ENCODE peak calls at places on chromosome 11, in eight cellular contexts. E is AG09319, R is MM.1S, J is neural progenitor cell, B is fibroblast of mammary gland, H is psoas muscle, V is A549, X is right lobe of liver. M is an unnamed sample.

GRCh38 chr11:82557274-82557673 is 176.4 kb downstream of the FAM181B start:
- DNase-seq in E (no peak), R (peak), J (no peak), B (no peak), H (no peak), V (no peak), X (peak), M (peak)

GRCh38 chr11:13238879-13239514 is 38.6 kb upstream of the BMAL1 start:
- DNase-seq in E (no peak), R (peak), J (peak), B (peak), H (no peak), V (peak), X (peak), M (peak)

GRCh38 chr11:69922015-69922595 is 102.9 kb upstream of the FGF3 start:
- DNase-seq in E (no peak), R (no peak), J (no peak), B (no peak), H (no peak), V (no peak), X (no peak), M (no peak)

GRCh38 chr11:8289426-8290047 is 25.9 kb upstream of the LMO1 start:
- DNase-seq in E (no peak), R (no peak), J (peak), B (peak), H (no peak), V (no peak), X (no peak), M (no peak)

GRCh38 chr11:45400594-45400993 is 114.5 kb upstream of the SYT13 start:
- DNase-seq in E (peak), R (no peak), J (no peak), B (peak), H (no peak), V (no peak), X (no peak), M (no peak)

GRCh38 chr11:61948505-61948904 is 1.6 kb upstream of the BEST1 start:
- DNase-seq in E (no peak), R (no peak), J (no peak), B (no peak), H (no peak), V (no peak), X (no peak), M (no peak)

GRCh38 chr11:122491486-122491885 is 164.0 kb upstream of the UBASH3B start:
- DNase-seq in E (peak), R (no peak), J (no peak), B (peak), H (no peak), V (no peak), X (no peak), M (no peak)

GRCh38 chr11:60170566-60170965 is 12.3 kb downstream of the MS4A6A start:
- DNase-seq in E (no peak), R (no peak), J (no peak), B (no peak), H (no peak), V (no peak), X (no peak), M (no peak)

GRCh38 chr11:7544021-7544420 is 30.2 kb downstream of the PPFIBP2 start:
- DNase-seq in E (no peak), R (no peak), J (no peak), B (no peak), H (no peak), V (no peak), X (no peak), M (no peak)

GRCh38 chr11:34790620-34791019 is 125.6 kb downstream of the APIP start:
- DNase-seq in E (no peak), R (no peak), J (no peak), B (no peak), H (no peak), V (no peak), X (no peak), M (no peak)

GRCh38 chr11:122668562-122669090 is 13.1 kb downstream of the UBASH3B start:
- DNase-seq in E (no peak), R (no peak), J (no peak), B (peak), H (no peak), V (peak), X (no peak), M (no peak)

GRCh38 chr11:20008870-20009644 is 151.2 kb downstream of the DBX1 start:
- DNase-seq in E (no peak), R (no peak), J (no peak), B (no peak), H (no peak), V (no peak), X (no peak), M (no peak)

GRCh38 chr11:66314561-66315497 is 2.0 kb downstream of the CD248 start:
- DNase-seq in E (no peak), R (no peak), J (no peak), B (no peak), H (no peak), V (no peak), X (no peak), M (no peak)

GRCh38 chr11:87315229-87315628 is 277.5 kb downstream of the TMEM135 start:
- DNase-seq in E (no peak), R (no peak), J (no peak), B (no peak), H (no peak), V (no peak), X (no peak), M (no peak)

GRCh38 chr11:46120711-46121327 is 435 bp downstream of the PHF21A start:
- DNase-seq in E (no peak), R (peak), J (peak), B (peak), H (peak), V (peak), X (peak), M (no peak)

GRCh38 chr11:43278302-43278956 is 33.4 kb upstream of the API5 start:
- DNase-seq in E (no peak), R (peak), J (peak), B (peak), H (no peak), V (peak), X (no peak), M (no peak)

GRCh38 chr11:88552377-88553029 is 215.0 kb upstream of the CTSC start:
- DNase-seq in E (no peak), R (peak), J (peak), B (peak), H (peak), V (peak), X (peak), M (peak)

GRCh38 chr11:65113361-65113756 is 1.7 kb downstream of the TM7SF2 start:
- DNase-seq in E (no peak), R (no peak), J (no peak), B (no peak), H (no peak), V (no peak), X (no peak), M (no peak)

GRCh38 chr11:45560153-45560934 is 105.1 kb downstream of the CHST1 start:
- DNase-seq in E (no peak), R (no peak), J (no peak), B (peak), H (peak), V (no peak), X (no peak), M (no peak)

GRCh38 chr11:65589444-65590239 is 6.0 kb downstream of the KCNK7 start:
- DNase-seq in E (no peak), R (no peak), J (no peak), B (no peak), H (no peak), V (no peak), X (no peak), M (peak)

GRCh38 chr11:109071712-109072524 is 350.1 kb upstream of the C11orf87 start:
- DNase-seq in E (no peak), R (peak), J (no peak), B (peak), H (peak), V (no peak), X (no peak), M (no peak)

GRCh38 chr11:127225619-127226018 is 225.0 kb upstream of the KIRREL3 start:
- DNase-seq in E (no peak), R (no peak), J (no peak), B (no peak), H (no peak), V (no peak), X (no peak), M (no peak)

GRCh38 chr11:133928628-133929059 is 28.1 kb downstream of the IGSF9B start:
- DNase-seq in E (no peak), R (no peak), J (no peak), B (no peak), H (no peak), V (no peak), X (no peak), M (no peak)

DNA sequence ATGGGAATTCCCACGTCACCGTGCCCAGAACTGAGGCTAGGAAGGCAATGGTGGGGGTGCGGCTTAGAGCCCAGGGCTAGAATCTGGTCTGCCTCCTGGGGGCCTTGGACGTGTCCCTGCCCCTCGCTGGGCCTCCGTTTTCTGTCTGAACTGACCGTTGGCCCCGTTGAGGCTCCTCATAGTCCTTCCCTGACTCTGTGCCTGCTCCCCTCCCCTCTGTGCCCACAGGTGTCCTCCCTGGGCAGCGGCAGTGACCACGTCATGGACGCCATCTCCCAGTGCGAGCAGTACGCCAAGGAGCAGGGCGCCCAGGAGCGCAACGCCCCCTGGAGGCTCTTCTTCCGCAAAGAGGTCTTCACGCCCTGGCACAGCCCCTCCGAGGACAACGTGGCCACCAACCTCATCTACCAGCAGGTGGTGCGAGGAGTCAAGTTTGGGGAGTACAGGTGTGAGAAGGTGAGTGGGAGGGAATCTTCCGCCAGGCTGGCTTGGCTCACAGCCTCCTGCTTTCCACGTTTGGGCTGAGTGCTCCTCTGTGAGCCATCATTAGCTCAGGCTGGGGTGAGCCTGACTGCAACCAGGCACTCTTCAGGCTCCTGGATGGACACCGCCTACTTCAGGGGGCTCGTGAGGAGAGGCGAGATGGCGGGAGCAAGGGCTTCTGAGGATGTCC is 63.9 kb downstream of the MYO7A start:
- DNase-seq in E (no peak), R (no peak), J (peak), B (peak), H (no peak), V (peak), X (no peak), M (peak)
- TF ChIP-seq CTCF in E (peak), R (peak), J (peak), B (peak), H (no peak), V (peak), X (peak), M (peak)

GRCh38 chr11:940496-941135 is 14.9 kb downstream of the AP2A2 start:
- DNase-seq in E (no peak), R (no peak), J (peak), B (no peak), H (no peak), V (no peak), X (no peak), M (no peak)

GRCh38 chr11:942853-943252 is 17.2 kb downstream of the AP2A2 start:
- DNase-seq in E (no peak), R (no peak), J (peak), B (peak), H (no peak), V (no peak), X (no peak), M (no peak)

GRCh38 chr11:945986-946385 is 20.3 kb downstream of the AP2A2 start:
- DNase-seq in E (no peak), R (no peak), J (peak), B (no peak), H (no peak), V (no peak), X (no peak), M (no peak)

GRCh38 chr11:947744-948143 is 22.1 kb downstream of the AP2A2 start:
- DNase-seq in E (no peak), R (no peak), J (no peak), B (no peak), H (no peak), V (no peak), X (no peak), M (no peak)

DNA sequence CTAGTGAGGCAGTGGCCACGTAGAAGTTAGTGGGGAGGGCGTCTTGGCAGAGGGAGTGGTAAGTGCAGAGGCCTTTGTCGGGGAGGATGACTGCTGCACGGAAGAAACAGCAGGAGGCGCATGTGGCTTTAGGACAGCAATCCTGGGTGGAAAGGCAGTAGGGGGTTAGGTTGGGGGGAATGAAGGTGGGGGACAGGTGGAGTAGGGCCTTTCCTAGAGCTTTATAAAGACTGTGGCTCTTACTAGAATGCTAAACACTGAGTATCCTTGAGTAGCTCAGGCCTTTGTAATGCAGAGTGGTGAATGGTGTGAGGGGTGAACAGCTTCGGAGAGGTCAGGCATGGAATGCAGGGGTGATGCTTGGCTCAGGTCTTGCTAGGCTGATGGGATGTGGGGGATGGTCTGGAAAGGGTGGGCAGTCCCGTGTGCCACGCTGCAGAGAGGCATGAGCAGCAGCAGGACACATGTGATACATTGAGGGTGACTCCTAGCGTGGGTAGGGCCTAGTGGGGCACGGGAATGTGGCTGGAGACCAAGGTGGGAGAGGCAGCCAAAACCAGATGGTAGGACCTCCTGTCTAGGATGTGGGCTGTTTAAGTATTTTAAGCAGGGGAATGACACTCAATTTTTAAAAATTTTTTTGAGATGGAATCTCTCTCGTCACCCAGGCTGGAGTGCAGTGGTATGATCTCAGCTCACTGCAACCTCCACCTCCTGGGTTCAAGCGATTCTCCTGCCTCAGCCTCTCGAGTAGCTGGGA is 19.2 kb downstream of the AP2A2 start:
- DNase-seq in E (no peak), R (no peak), J (peak), B (peak), H (no peak), V (no peak), X (no peak), M (no peak)
- TF ChIP-seq CTCF in E (peak), R (no peak), J (peak), B (peak), H (no peak), V (peak), X (no peak), M (no peak)

GRCh38 chr11:128506384-128506783 is 81.0 kb downstream of the ETS1 start:
- DNase-seq in E (no peak), R (no peak), J (no peak), B (peak), H (no peak), V (no peak), X (no peak), M (no peak)
- TF ChIP-seq CTCF in E (no peak), R (no peak), J (no peak), B (no peak), H (no peak), V (no peak), X (no peak), M (no peak)

DNA sequence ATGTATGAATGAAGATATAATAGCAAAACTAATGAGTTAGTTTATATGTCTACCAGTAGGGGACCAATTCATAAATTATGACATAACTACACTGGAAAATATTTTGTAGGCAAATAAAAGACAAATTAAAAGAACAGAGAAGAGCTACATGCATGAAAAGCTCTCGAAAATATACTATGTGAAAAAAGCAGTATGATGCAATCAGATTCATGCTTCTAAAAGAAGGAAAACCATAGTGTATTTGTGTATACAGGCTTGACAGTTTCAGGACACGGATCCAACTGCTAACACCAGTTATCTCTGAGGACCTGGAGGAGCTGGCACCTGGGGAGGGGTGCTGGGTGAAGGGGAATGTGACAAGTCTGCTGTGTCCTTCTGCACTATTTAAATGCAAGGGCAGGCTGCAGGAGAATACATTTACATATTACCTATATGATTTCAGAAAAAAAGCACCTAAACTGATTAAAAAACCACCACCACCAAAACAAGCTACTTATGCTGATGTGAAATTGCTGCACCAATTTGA is 6.8 kb downstream of the SMCO4 start:
- DNase-seq in E (no peak), R (no peak), J (no peak), B (no peak), H (no peak), V (no peak), X (no peak), M (no peak)
- TF ChIP-seq CTCF in E (no peak), R (no peak), J (no peak), B (no peak), H (no peak), V (no peak), X (no peak), M (no peak)

GRCh38 chr11:85809191-85809590 is 1.8 kb downstream of the SYTL2 start:
- DNase-seq in E (no peak), R (no peak), J (no peak), B (no peak), H (no peak), V (no peak), X (no peak), M (peak)

GRCh38 chr11:85811624-85812023 is 683 bp upstream of the SYTL2 start:
- DNase-seq in E (no peak), R (no peak), J (peak), B (no peak), H (no peak), V (no peak), X (no peak), M (no peak)

GRCh38 chr11:85810521-85810870 is 445 bp downstream of the SYTL2 start:
- DNase-seq in E (no peak), R (no peak), J (peak), B (no peak), H (no peak), V (no peak), X (no peak), M (no peak)

GRCh38 chr11:85809881-85810280 is 1.1 kb downstream of the SYTL2 start:
- DNase-seq in E (no peak), R (no peak), J (peak), B (no peak), H (peak), V (no peak), X (no peak), M (no peak)

GRCh38 chr11:85810871-85811611 is at the start of gene SYTL2:
- DNase-seq in E (no peak), R (peak), J (peak), B (no peak), H (peak), V (peak), X (peak), M (peak)
- TF ChIP-seq CTCF in E (no peak), R (no peak), J (peak), B (no peak), H (peak), V (no peak), X (no peak), M (no peak)

DNA sequence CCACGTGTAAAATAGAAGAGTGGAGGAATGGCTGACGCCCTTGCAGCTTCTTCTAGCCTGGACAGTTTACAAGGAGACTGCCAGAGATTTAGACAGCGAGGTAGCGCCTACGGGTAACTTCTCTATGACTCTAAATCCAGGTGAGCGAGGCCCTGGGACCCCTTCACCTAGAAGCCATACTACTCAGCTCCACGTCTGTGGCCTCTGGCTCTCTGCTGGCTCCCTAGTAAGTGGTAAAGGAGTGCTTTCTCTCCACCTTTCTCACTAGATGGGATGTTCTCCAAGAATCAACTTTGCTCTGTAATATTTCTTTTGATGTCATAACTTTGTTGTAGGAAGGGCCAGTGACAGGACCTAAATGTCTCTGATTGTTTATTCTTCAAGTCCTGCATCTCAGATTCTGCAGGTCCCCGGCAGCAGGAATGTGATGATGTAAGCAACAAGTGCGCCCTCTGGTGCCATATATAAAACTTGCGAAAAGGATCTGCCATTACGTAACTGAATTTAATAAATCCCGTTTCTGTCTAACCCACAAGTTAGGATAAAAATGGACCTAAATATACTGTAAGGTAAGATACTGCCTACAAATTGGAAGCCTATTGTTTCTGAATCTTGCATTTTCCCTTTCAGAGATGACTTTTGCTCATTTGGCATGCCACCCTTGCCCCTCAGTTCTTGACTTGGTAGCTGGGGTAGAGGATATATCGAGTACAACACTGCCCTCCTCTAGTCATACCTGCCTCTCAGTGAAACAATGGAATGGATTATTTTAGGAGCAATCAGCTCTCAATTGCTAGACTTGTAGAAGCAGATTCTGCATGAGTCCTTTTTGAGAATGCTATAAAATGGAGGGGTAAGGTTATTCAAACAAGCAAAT is 11.0 kb upstream of the PTPN5 start:
- DNase-seq in E (peak), R (peak), J (peak), B (peak), H (no peak), V (peak), X (no peak), M (peak)
- TF ChIP-seq CTCF in E (peak), R (peak), J (peak), B (peak), H (peak), V (peak), X (peak), M (peak)

GRCh38 chr11:90434858-90435257 is 212.0 kb upstream of the CHORDC1 start:
- DNase-seq in E (no peak), R (no peak), J (peak), B (no peak), H (no peak), V (no peak), X (no peak), M (no peak)
- TF ChIP-seq CTCF in E (no peak), R (no peak), J (peak), B (no peak), H (no peak), V (no peak), X (peak), M (peak)

DNA sequence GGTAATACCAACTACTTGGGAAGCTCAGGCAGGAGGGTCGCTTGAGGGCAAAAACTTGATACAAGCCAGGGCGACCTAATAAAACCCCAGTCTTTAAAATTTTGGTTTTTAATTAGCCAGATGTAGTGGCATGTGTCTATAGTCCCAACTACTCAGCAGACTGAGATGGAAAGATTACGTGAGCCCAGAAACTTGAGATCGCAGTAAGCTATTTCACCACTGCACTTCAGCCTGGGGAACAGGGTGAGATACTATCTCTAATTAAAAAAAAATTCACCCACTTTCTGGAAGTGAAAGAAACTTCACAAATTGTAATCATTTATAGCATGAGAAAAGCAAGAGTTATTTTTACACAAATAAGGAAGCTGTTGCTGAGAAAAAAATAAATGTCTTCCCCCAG is 838 bp upstream of the GLYATL2 start:
- DNase-seq in E (no peak), R (no peak), J (no peak), B (no peak), H (no peak), V (no peak), X (no peak), M (no peak)
- TF ChIP-seq CTCF in E (no peak), R (no peak), J (no peak), B (no peak), H (no peak), V (no peak), X (no peak), M (no peak)

M was measured in GM10248.